ENCODE peak calls at places on chromosomes 3 and 15, in eight cellular contexts. D, C, J, V, O, Q, N and R are unnamed samples.
A peak's percentile ranks its signal among the peaks of the same experiment; 100 is the strongest.

GRCh38 chr15:65192016-65192415 is 6.9 kb upstream of the CLPX start:
- DNase-seq in D (no peak), C (peak; percentile 13), J (no peak), V (peak; percentile 44), O (no peak), Q (no peak), N (no peak), R (no peak)

GRCh38 chr15:25439456-25439836 is 622 bp upstream of the UBE3A start:
- DNase-seq in D (no peak), C (peak; percentile 10), J (no peak), V (peak; percentile 48), O (no peak), Q (no peak), N (no peak), R (no peak)

GRCh38 chr3:77323616-77324015 is 283.7 kb downstream of the ROBO2 start:
- DNase-seq in D (no peak), C (no peak), J (no peak), V (no peak), O (no peak), Q (no peak), N (no peak), R (peak; percentile 16)

GRCh38 chr3:76097588-76097975 is 312.2 kb upstream of the ZNF717 start:
- DNase-seq in D (no peak), C (peak; percentile 6), J (no peak), V (no peak), O (no peak), Q (no peak), N (no peak), R (peak; percentile 44)

GRCh38 chr3:138479355-138479964 is 45.0 kb downstream of the ESYT3 start:
- DNase-seq in D (no peak), C (peak; percentile 46), J (no peak), V (peak; percentile 54), O (no peak), Q (peak; percentile 45), N (peak; percentile 72), R (peak; percentile 47)

GRCh38 chr3:189625071-189625470 is 6.1 kb upstream of the TP63 start:
- DNase-seq in D (no peak), C (no peak), J (no peak), V (no peak), O (no peak), Q (no peak), N (no peak), R (no peak)

GRCh38 chr15:90901799-90902655 is 1.1 kb upstream of the MAN2A2 start:
- DNase-seq in D (peak; percentile 89), C (peak; percentile 78), J (peak; percentile 60), V (peak; percentile 66), O (peak; percentile 49), Q (peak; percentile 99), N (peak; percentile 87), R (peak; percentile 76)

GRCh38 chr3:18007980-18008379 is 265.5 kb upstream of the TBC1D5 start:
- DNase-seq in D (no peak), C (no peak), J (no peak), V (peak; percentile 3), O (no peak), Q (no peak), N (no peak), R (no peak)

GRCh38 chr3:161264771-161265343 is 43.7 kb downstream of the NMD3 start:
- DNase-seq in D (no peak), C (peak; percentile 43), J (no peak), V (no peak), O (no peak), Q (no peak), N (no peak), R (peak; percentile 29)

GRCh38 chr15:48963524-48964113 is at the start of gene SHC4:
- DNase-seq in D (peak; percentile 67), C (peak; percentile 86), J (peak; percentile 59), V (peak; percentile 86), O (no peak), Q (peak; percentile 37), N (peak; percentile 67), R (peak; percentile 79)

GRCh38 chr3:11306815-11307589 is 34.8 kb downstream of the ATG7 start:
- DNase-seq in D (no peak), C (peak; percentile 49), J (no peak), V (no peak), O (peak; percentile 24), Q (no peak), N (peak; percentile 26), R (no peak)

GRCh38 chr3:9214599-9214998 is 34.8 kb downstream of the SRGAP3 start:
- DNase-seq in D (no peak), C (peak; percentile 39), J (peak; percentile 74), V (peak; percentile 75), O (no peak), Q (no peak), N (no peak), R (peak; percentile 32)

GRCh38 chr15:71730277-71731144 is 79.8 kb upstream of the NR2E3 start:
- DNase-seq in D (no peak), C (peak; percentile 77), J (no peak), V (peak; percentile 79), O (no peak), Q (peak; percentile 88), N (peak; percentile 69), R (peak; percentile 56)

GRCh38 chr3:65210026-65210814 is 522.4 kb upstream of the ADAMTS9 start:
- DNase-seq in D (no peak), C (no peak), J (no peak), V (peak; percentile 4), O (no peak), Q (no peak), N (no peak), R (peak; percentile 14)

GRCh38 chr3:63791974-63792373 is 27.1 kb upstream of the C3orf49 start:
- DNase-seq in D (no peak), C (peak; percentile 53), J (peak; percentile 63), V (peak; percentile 80), O (no peak), Q (no peak), N (no peak), R (peak; percentile 61)

GRCh38 chr3:170117134-170117533 is 64.4 kb downstream of the PHC3 start:
- DNase-seq in D (no peak), C (no peak), J (no peak), V (peak; percentile 11), O (no peak), Q (peak; percentile 20), N (no peak), R (no peak)

GRCh38 chr15:55687792-55688191 is 55.2 kb downstream of the PRTG start:
- DNase-seq in D (no peak), C (no peak), J (no peak), V (no peak), O (no peak), Q (no peak), N (no peak), R (no peak)

GRCh38 chr3:71724584-71725278 is 471 bp downstream of the EIF4E3 start:
- DNase-seq in D (peak; percentile 79), C (no peak), J (no peak), V (no peak), O (no peak), Q (peak; percentile 44), N (peak; percentile 67), R (peak; percentile 7)

GRCh38 chr3:115779011-115779410 is 155.7 kb downstream of the GAP43 start:
- DNase-seq in D (no peak), C (no peak), J (no peak), V (no peak), O (no peak), Q (no peak), N (no peak), R (no peak)

GRCh38 chr3:188940213-188940914 is 231.4 kb upstream of the TPRG1 start:
- DNase-seq in D (no peak), C (no peak), J (no peak), V (no peak), O (no peak), Q (no peak), N (no peak), R (no peak)

GRCh38 chr3:34132069-34132677 is 333.7 kb downstream of the PDCD6IP start:
- DNase-seq in D (no peak), C (no peak), J (no peak), V (no peak), O (no peak), Q (no peak), N (no peak), R (no peak)

GRCh38 chr3:10594915-10595314 is 89.5 kb upstream of the ATP2B2 start:
- DNase-seq in D (no peak), C (peak; percentile 53), J (no peak), V (peak; percentile 46), O (peak; percentile 27), Q (peak; percentile 54), N (peak; percentile 96), R (peak; percentile 26)

GRCh38 chr3:48656061-48656840 is 6.4 kb downstream of the CELSR3 start:
- DNase-seq in D (peak; percentile 94), C (peak; percentile 62), J (no peak), V (peak; percentile 78), O (peak; percentile 78), Q (peak; percentile 82), N (peak; percentile 88), R (peak; percentile 90)
- TF ChIP-seq CTCF in D (peak; percentile 66), C (peak; percentile 72), J (no peak), V (no peak), O (peak; percentile 60), Q (peak; percentile 69), N (peak; percentile 53), R (peak; percentile 32)

GRCh38 chr3:39808467-39809180 is 785 bp upstream of the MYRIP start:
- DNase-seq in D (peak; percentile 62), C (no peak), J (no peak), V (peak; percentile 10), O (no peak), Q (no peak), N (peak; percentile 61), R (no peak)
- H3K4me3 ChIP-seq in D (peak overlapping the region; percentile 47), C (no peak overlapping the region), J (no peak overlapping the region), V (no peak overlapping the region), O (no peak overlapping the region), Q (peak overlapping the region; percentile 49), N (peak overlapping the region; percentile 45), R (peak overlapping the region; percentile 24)

GRCh38 chr3:19215427-19215826 is 67.1 kb downstream of the KCNH8 start:
- DNase-seq in D (no peak), C (no peak), J (no peak), V (no peak), O (no peak), Q (no peak), N (no peak), R (no peak)

GRCh38 chr3:19216669-19217337 is 68.5 kb downstream of the KCNH8 start:
- DNase-seq in D (peak; percentile 66), C (no peak), J (no peak), V (no peak), O (no peak), Q (no peak), N (no peak), R (no peak)

DNA sequence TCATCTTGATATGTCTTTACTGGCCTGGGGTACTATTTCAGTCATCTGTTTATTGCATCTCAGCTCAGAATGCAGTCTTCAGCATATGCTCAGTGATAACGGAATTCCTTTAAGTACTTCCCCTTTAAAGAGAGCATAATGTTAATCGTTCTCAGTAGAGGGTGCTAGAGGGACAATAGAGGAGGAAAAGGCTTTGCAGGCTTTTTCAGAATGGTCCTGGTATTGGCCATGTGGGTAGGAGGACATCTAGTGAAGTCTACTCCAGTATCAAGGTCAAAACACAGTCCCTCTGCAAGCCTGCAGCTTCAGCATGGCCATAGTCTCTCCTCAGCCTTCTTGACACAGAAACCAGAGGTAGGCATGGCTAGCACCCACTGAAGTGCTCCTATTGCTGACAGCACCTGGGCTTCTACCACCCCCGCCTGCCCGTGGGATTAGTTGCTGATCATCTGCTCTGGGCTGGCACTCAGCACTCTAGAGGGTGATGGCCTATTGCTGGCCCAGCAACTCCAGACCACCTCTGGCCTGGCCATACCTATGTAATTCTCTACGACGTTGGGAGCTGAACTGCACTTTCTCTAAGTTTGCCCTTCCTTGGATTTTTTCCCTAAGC is 65.4 kb downstream of the KCNH8 start:
- DNase-seq in D (no peak), C (no peak), J (no peak), V (no peak), O (no peak), Q (no peak), N (peak; percentile 13), R (no peak)
- TF ChIP-seq CTCF in D (no peak), C (no peak), J (peak; percentile 32), V (no peak), O (no peak), Q (no peak), N (no peak), R (no peak)

GRCh38 chr15:42915654-42916053 is 4.9 kb downstream of the TTBK2 start:
- DNase-seq in D (no peak), C (no peak), J (no peak), V (no peak), O (no peak), Q (no peak), N (no peak), R (no peak)
- H3K4me3 ChIP-seq in D (no peak overlapping the region), C (no peak overlapping the region), J (no peak overlapping the region), V (no peak overlapping the region), O (no peak overlapping the region), Q (no peak overlapping the region), N (no peak overlapping the region), R (no peak overlapping the region)